ENCODE peak calls at places on chromosomes 6 and 20, in seven cellular contexts. O is H9, N is neuronal stem cell, Z is mesendoderm, S is H1, F is mesenchymal stem cell, M is trophoblast cell. C is an unnamed sample.

GRCh38 chr6:65546894-65547293 is 160.1 kb downstream of the EYS start:
- DNase-seq in O (no peak), N (no peak), Z (no peak), S (no peak), F (no peak), M (no peak), C (no peak)

GRCh38 chr6:132244744-132245143 is 156.5 kb downstream of the MOXD1 start:
- DNase-seq in O (no peak), N (no peak), Z (no peak), S (no peak), F (no peak), M (no peak), C (no peak)

GRCh38 chr6:2714359-2714895 is 36.3 kb downstream of the MYLK4 start:
- DNase-seq in O (no peak), N (no peak), Z (no peak), S (no peak), F (peak; percentile 56), M (no peak), C (peak; percentile 97)

GRCh38 chr6:17397764-17398194 is 4.4 kb downstream of the CAP2 start:
- DNase-seq in O (no peak), N (no peak), Z (no peak), S (no peak), F (peak; percentile 45), M (peak; percentile 52), C (no peak)

GRCh38 chr20:31746068-31746878 is 7.2 kb downstream of the TPX2 start:
- DNase-seq in O (no peak), N (no peak), Z (no peak), S (no peak), F (no peak), M (no peak), C (no peak)

GRCh38 chr20:31926493-31926892 is 25.4 kb downstream of the PDRG1 start:
- DNase-seq in O (no peak), N (no peak), Z (no peak), S (no peak), F (no peak), M (no peak), C (no peak)

GRCh38 chr6:149075616-149076354 is 241.7 kb upstream of the TAB2 start:
- DNase-seq in O (no peak), N (no peak), Z (no peak), S (no peak), F (no peak), M (no peak), C (peak; percentile 37)

GRCh38 chr6:108763931-108764579 is 84.2 kb upstream of the ARMC2 start:
- DNase-seq in O (no peak), N (no peak), Z (no peak), S (peak; percentile 29), F (no peak), M (no peak), C (no peak)

GRCh38 chr6:18281564-18281963 is 17.2 kb upstream of the DEK start:
- DNase-seq in O (no peak), N (no peak), Z (no peak), S (no peak), F (no peak), M (no peak), C (no peak)

GRCh38 chr6:3797231-3798200 is 46.0 kb upstream of the PXDC1 start:
- DNase-seq in O (no peak), N (no peak), Z (peak; percentile 61), S (no peak), F (peak; percentile 42), M (no peak), C (peak; percentile 79)

GRCh38 chr6:57305754-57306153 is 11.7 kb upstream of the PRIM2 start:
- DNase-seq in O (no peak), N (no peak), Z (no peak), S (no peak), F (no peak), M (no peak), C (peak; percentile 30)

GRCh38 chr6:15747354-15747883 is 84.6 kb upstream of the DTNBP1 start:
- DNase-seq in O (no peak), N (no peak), Z (no peak), S (no peak), F (no peak), M (no peak), C (no peak)

GRCh38 chr6:30814137-30815084 is 69.9 kb upstream of the DDR1 start:
- DNase-seq in O (no peak), N (no peak), Z (peak; percentile 79), S (no peak), F (peak; percentile 78), M (peak; percentile 70), C (peak; percentile 84)

GRCh38 chr6:33860706-33861474 is 57.1 kb upstream of the MLN start:
- DNase-seq in O (no peak), N (no peak), Z (peak; percentile 22), S (no peak), F (peak; percentile 14), M (no peak), C (peak; percentile 24)

GRCh38 chr20:38927902-38928578 is 1.8 kb downstream of the FAM83D start:
- DNase-seq in O (no peak), N (no peak), Z (no peak), S (no peak), F (no peak), M (no peak), C (no peak)

GRCh38 chr6:12233693-12234551 is 56.2 kb upstream of the EDN1 start:
- DNase-seq in O (peak; percentile 39), N (peak; percentile 11), Z (peak; percentile 77), S (no peak), F (peak; percentile 83), M (peak; percentile 16), C (peak; percentile 84)

GRCh38 chr6:42960243-42961019 is at the start of gene GNMT:
- DNase-seq in O (peak; percentile 91), N (peak; percentile 42), Z (peak; percentile 64), S (peak; percentile 90), F (peak; percentile 35), M (peak; percentile 73), C (no peak)

GRCh38 chr6:53833147-53833546 is 38.3 kb downstream of the LRRC1 start:
- DNase-seq in O (no peak), N (no peak), Z (no peak), S (no peak), F (no peak), M (no peak), C (no peak)

GRCh38 chr6:158649289-158650143 is at the start of gene SYTL3:
- DNase-seq in O (no peak), N (no peak), Z (no peak), S (no peak), F (peak; percentile 75), M (no peak), C (peak; percentile 82)

GRCh38 chr6:56169366-56169765 is 78.0 kb downstream of the COL21A1 start:
- DNase-seq in O (no peak), N (no peak), Z (no peak), S (no peak), F (no peak), M (no peak), C (no peak)

GRCh38 chr6:144148891-144149290 is 1.4 kb upstream of the STX11 start:
- DNase-seq in O (no peak), N (no peak), Z (no peak), S (no peak), F (no peak), M (no peak), C (peak; percentile 26)

GRCh38 chr20:11331096-11331495 is 586.6 kb upstream of the BTBD3 start:
- DNase-seq in O (no peak), N (no peak), Z (no peak), S (no peak), F (no peak), M (no peak), C (no peak)
- H4K8ac ChIP-seq in O (no peak overlapping the region), N (no peak overlapping the region), Z (no peak overlapping the region), S (no peak overlapping the region), F (no peak overlapping the region), M (no peak overlapping the region), C (no peak overlapping the region)

GRCh38 chr6:165705941-165706340 is 42.9 kb upstream of the PDE10A start:
- DNase-seq in O (no peak), N (no peak), Z (no peak), S (no peak), F (no peak), M (peak; percentile 27), C (no peak)

GRCh38 chr6:165708985-165709576 is 46.0 kb upstream of the PDE10A start:
- DNase-seq in O (no peak), N (no peak), Z (no peak), S (no peak), F (no peak), M (no peak), C (no peak)

GRCh38 chr6:165704001-165704748 is 41.1 kb upstream of the PDE10A start:
- DNase-seq in O (no peak), N (no peak), Z (no peak), S (no peak), F (no peak), M (no peak), C (peak; percentile 84)

GRCh38 chr6:165702669-165703068 is 39.6 kb upstream of the PDE10A start:
- DNase-seq in O (no peak), N (no peak), Z (no peak), S (no peak), F (no peak), M (peak; percentile 24), C (no peak)

DNA sequence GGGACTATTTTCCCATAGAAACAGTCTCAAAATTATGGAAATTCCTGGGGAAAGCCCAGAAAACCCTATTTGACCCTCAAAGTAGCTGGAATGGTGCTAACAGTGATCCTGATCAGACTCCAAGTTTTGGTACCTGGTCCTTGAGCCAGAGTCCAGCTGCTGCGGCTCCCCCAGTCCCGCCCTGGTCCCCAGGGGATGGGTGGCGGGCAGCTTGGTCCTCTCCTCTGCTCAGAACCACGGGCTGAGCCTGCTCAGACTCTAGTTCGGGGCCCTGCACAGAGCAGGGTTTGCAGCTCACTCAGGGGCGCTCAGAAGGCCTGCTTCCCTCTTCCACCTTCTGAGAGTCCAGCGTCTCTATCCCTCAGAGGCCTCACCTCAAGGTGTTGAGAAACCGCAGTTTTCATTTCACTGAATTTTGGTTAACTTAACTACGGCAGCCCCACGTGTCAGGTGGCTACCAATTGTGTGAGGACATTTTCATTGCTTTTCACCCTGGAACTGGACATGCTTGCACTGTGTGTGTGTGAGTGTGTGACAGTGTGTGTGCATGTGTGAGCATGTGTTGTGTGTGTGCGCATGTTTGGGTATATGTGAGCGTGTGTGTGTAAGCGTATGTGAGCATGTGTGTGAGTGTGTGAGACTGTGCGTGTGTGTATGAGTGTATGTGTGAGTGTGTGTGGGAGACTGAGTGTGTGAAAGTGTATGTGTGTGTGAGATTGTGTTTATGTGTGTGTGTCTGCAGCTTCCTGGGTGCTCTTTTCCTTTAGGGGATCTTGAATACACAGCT is 44.2 kb upstream of the PDE10A start:
- DNase-seq in O (no peak), N (no peak), Z (no peak), S (no peak), F (no peak), M (no peak), C (no peak)
- H4K8ac ChIP-seq in O (no peak overlapping the region), N (no peak overlapping the region), Z (no peak overlapping the region), S (peak overlapping the region; percentile 3), F (no peak overlapping the region), M (no peak overlapping the region), C (no peak overlapping the region)

GRCh38 chr6:28776269-28777146 is 147.3 kb downstream of the TRIM27 start:
- DNase-seq in O (peak; percentile 79), N (no peak), Z (peak; percentile 96), S (no peak), F (no peak), M (no peak), C (no peak)
- H4K8ac ChIP-seq in O (no peak overlapping the region), N (no peak overlapping the region), Z (no peak overlapping the region), S (no peak overlapping the region), F (no peak overlapping the region), M (no peak overlapping the region), C (no peak overlapping the region)

DNA sequence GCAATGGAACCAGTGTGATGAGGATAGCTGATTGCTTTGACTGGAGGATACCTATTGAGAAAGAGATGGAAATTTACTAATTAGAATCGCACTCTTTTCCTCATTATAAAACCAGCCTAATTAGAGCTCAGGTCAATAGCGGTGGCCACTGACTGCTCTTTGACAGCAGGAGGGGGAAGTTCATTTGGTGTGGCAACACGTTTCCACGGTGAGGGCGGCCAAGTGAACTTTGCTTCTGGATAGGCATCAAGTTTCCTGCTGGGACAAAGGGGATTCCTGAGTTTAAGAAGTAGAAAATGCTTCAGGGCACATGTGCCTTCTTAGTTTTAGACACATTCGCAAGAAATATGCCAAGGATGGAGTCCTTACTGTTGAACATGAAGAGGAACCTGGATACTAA is 145.3 kb upstream of the NRN1 start:
- DNase-seq in O (no peak), N (peak; percentile 5), Z (peak; percentile 10), S (no peak), F (no peak), M (no peak), C (no peak)
- H4K8ac ChIP-seq in O (no peak overlapping the region), N (no peak overlapping the region), Z (no peak overlapping the region), S (no peak overlapping the region), F (no peak overlapping the region), M (no peak overlapping the region), C (no peak overlapping the region)

C was measured in IMR-90.